ENCODE peak calls at places on chromosomes 11 and 22, in six cellular contexts. Z, K, L, A, D and F are unnamed samples.

GRCh38 chr11:36296925-36297604 is 977 bp downstream of the PRR5L start:
- DNase-seq in Z (peak), K (no peak), L (no peak), A (peak), D (no peak), F (no peak)

GRCh38 chr11:32224580-32224979 is 133.7 kb downstream of the RCN1 start:
- DNase-seq in Z (no peak), K (no peak), L (no peak), A (no peak), D (no peak), F (no peak)

GRCh38 chr11:71485466-71485865 is 32.5 kb downstream of the NADSYN1 start:
- DNase-seq in Z (no peak), K (no peak), L (no peak), A (no peak), D (peak), F (no peak)

GRCh38 chr11:57459112-57460016 is 964 bp upstream of the RTN4RL2 start:
- DNase-seq in Z (no peak), K (no peak), L (no peak), A (no peak), D (no peak), F (no peak)

GRCh38 chr11:1434941-1435340 is 45.2 kb downstream of the BRSK2 start:
- DNase-seq in Z (no peak), K (no peak), L (no peak), A (no peak), D (no peak), F (no peak)

GRCh38 chr11:111093061-111093460 is 152.5 kb upstream of the POU2AF2 start:
- DNase-seq in Z (no peak), K (no peak), L (no peak), A (no peak), D (no peak), F (no peak)

GRCh38 chr22:31085928-31086327 is 4.8 kb downstream of the SMTN start:
- DNase-seq in Z (no peak), K (no peak), L (no peak), A (no peak), D (peak), F (no peak)

GRCh38 chr11:32892355-32893090 is at the start of gene QSER1:
- DNase-seq in Z (peak), K (no peak), L (peak), A (peak), D (peak), F (no peak)

GRCh38 chr11:96483550-96483949 is 93.7 kb downstream of the JRKL start:
- DNase-seq in Z (no peak), K (no peak), L (no peak), A (no peak), D (no peak), F (no peak)

GRCh38 chr11:13339196-13340153 is 61.9 kb downstream of the BMAL1 start:
- DNase-seq in Z (peak), K (peak), L (no peak), A (peak), D (peak), F (peak)

GRCh38 chr22:38012604-38013072 is 28.3 kb upstream of the SOX10 start:
- DNase-seq in Z (peak), K (no peak), L (no peak), A (peak), D (no peak), F (no peak)

GRCh38 chr11:116696381-116696941 is 76.3 kb downstream of the BUD13 start:
- DNase-seq in Z (no peak), K (no peak), L (no peak), A (no peak), D (no peak), F (no peak)

GRCh38 chr11:34403431-34403830 is 35.3 kb upstream of the CAT start:
- DNase-seq in Z (no peak), K (no peak), L (no peak), A (no peak), D (no peak), F (no peak)

GRCh38 chr11:34404280-34404679 is 34.5 kb upstream of the CAT start:
- DNase-seq in Z (no peak), K (no peak), L (no peak), A (no peak), D (no peak), F (no peak)

GRCh38 chr11:34406413-34406812 is 32.3 kb upstream of the CAT start:
- DNase-seq in Z (no peak), K (no peak), L (no peak), A (no peak), D (no peak), F (no peak)

GRCh38 chr11:34407121-34407813 is 31.5 kb upstream of the CAT start:
- DNase-seq in Z (no peak), K (no peak), L (no peak), A (no peak), D (no peak), F (no peak)

DNA sequence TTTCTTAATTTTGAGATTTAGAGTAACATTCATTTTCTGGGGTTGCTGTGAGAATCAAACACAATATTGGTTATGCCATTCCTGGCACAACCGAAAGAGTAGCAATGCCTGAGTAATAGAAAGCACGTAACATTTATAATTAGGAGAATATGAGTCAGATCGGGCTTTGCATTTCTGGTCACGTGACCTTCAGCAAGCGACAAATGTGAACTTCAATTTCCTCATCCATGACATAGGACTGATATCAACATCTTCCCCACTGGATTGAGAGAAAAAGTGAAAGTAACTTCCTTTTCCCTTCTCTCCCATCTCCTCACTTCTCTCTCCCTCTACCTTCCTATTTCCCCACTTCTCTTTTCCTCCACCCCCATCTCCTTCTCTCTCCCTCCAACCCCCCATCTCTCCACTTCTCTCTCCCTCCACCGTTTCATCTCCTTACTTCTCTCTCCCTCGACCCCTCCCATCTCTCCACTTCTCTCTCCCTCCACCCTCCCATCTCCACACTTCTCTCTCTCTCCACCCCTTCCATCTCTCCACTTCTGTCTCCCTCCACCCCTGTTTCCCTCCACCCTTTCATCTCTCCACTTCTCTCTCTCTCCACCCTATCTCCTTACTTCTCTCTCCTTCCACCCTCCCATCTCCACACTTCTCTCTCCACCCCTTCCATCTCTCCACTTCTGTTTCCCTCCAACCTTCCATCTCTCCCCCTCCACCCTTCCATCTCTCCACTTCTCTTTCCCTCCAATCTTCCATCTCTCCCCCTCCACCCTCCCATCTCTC is 33.5 kb upstream of the CAT start:
- DNase-seq in Z (no peak), K (no peak), L (no peak), A (peak), D (no peak), F (no peak)
- H3K4me3 ChIP-seq in Z (no peak), K (no peak), L (peak), A (no peak), D (no peak), F (no peak)

GRCh38 chr11:126704144-126704543 is 296.4 kb downstream of the KIRREL3 start:
- DNase-seq in Z (no peak), K (no peak), L (no peak), A (no peak), D (no peak), F (no peak)
- TF ChIP-seq CTCF in Z (no peak), K (no peak), L (no peak), A (no peak), D (no peak), F (no peak)

DNA sequence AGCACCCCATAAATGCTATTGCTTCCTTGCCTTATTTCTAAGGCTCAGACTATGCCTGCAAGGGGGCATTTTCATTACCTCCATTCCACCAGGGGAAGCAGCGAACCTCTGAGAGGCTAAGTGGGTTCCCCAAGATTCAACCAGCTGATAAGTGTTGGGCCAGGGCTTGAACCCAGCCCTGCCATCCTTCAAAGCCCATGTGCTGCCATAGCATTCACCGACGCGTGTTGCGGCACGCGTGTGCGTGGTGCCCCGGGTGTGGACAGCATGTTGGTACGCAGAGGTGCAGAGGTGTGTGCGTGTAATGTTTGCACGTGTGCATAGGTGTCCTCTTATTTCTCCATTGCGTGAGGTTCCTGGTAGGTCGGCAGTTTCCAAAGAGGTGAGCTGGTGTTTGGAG is 66.0 kb upstream of the PPARA start:
- DNase-seq in Z (no peak), K (no peak), L (no peak), A (no peak), D (no peak), F (no peak)
- H3K4me3 ChIP-seq in Z (no peak), K (no peak), L (peak), A (peak), D (peak), F (peak)

GRCh38 chr11:132260636-132261035 is 890.2 kb downstream of the NTM start:
- DNase-seq in Z (no peak), K (no peak), L (no peak), A (no peak), D (no peak), F (no peak)

GRCh38 chr11:132263875-132264274 is 893.5 kb downstream of the NTM start:
- DNase-seq in Z (no peak), K (no peak), L (no peak), A (no peak), D (no peak), F (no peak)

GRCh38 chr11:132258865-132259264 is 888.5 kb downstream of the NTM start:
- DNase-seq in Z (no peak), K (no peak), L (no peak), A (peak), D (no peak), F (no peak)

GRCh38 chr11:132263231-132263630 is 892.8 kb downstream of the NTM start:
- DNase-seq in Z (no peak), K (no peak), L (no peak), A (no peak), D (no peak), F (no peak)

GRCh38 chr11:132264616-132265015 is 894.2 kb downstream of the NTM start:
- DNase-seq in Z (no peak), K (no peak), L (no peak), A (no peak), D (no peak), F (no peak)
- TF ChIP-seq CTCF in Z (no peak), K (no peak), L (no peak), A (no peak), D (no peak), F (no peak)

GRCh38 chr11:134278356-134278755 is 2.2 kb downstream of the GLB1L3 start:
- DNase-seq in Z (no peak), K (no peak), L (no peak), A (no peak), D (no peak), F (no peak)

GRCh38 chr11:134275534-134276395 is at the start of gene GLB1L3:
- DNase-seq in Z (no peak), K (no peak), L (no peak), A (no peak), D (no peak), F (no peak)

GRCh38 chr11:134275188-134275533 is 1.0 kb upstream of the GLB1L3 start:
- DNase-seq in Z (no peak), K (no peak), L (no peak), A (no peak), D (no peak), F (no peak)

GRCh38 chr11:134277176-134278001 is 1.2 kb downstream of the GLB1L3 start:
- DNase-seq in Z (no peak), K (no peak), L (no peak), A (no peak), D (no peak), F (no peak)

DNA sequence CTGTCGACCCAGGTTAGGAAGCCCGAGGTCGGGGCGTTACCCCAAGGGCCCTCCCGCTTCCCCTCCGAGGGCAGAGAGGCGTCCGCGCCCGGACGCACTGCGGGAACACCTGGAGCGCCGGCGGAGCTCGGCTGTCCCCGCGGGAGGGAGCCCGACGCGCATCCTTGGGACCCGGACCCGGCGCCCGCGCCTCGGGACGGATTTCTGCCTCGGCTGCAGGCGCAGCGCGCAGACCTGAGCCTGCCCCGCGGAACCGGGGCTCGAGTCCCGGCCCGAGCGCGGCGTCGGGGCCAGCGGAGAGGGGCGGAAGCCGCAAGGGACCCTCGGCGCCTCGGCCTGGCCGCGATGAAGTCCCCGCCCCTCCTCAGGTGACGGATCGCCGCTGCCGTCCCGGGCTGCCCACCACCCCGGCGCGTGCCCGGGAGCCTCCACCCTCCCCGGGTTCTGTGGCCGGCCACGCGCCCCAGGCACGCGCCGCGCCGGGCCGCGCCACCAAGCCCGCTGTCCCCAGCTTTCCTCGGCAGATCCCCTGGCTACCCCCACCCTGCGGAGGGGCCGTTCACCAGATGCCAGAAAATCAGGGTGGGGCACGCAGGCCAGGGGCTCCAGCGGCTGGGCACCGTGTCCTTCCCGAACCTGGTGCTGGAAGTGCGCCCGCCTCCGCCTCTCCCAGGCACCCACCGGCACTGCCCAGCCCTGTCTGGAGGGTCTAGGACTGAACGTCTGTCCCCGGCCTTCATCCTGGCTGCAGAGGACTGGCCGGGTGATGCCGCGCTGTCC is 407 bp downstream of the GLB1L3 start:
- DNase-seq in Z (no peak), K (no peak), L (no peak), A (no peak), D (no peak), F (no peak)
- H3K4me3 ChIP-seq in Z (no peak), K (peak), L (peak), A (peak), D (peak), F (no peak)

GRCh38 chr11:65911682-65912568 is 6.9 kb downstream of the C11orf68 start:
- DNase-seq in Z (peak), K (no peak), L (no peak), A (no peak), D (peak), F (no peak)
- TF ChIP-seq CTCF in Z (peak), K (peak), L (peak), A (peak), D (peak), F (peak)